ENCODE peak calls at places on chromosomes 11 and 22, in nine cellular contexts. A, H, V, J, R, B, Q, N and P are unnamed samples.

GRCh38 chr11:34331329-34331728 is 26.5 kb downstream of the ABTB2 start:
- DNase-seq in A (no peak), R (no peak), J (no peak), H (no peak), Q (no peak), B (no peak), V (no peak), N (no peak), P (peak)

GRCh38 chr22:29704528-29705285 is 15.1 kb upstream of the CABP7 start:
- DNase-seq in N (no peak), H (no peak), V (no peak), Q (no peak), A (peak), R (no peak), B (no peak), J (no peak), P (no peak)

GRCh38 chr11:99865951-99866350 is 821.1 kb upstream of the ARHGAP42 start:
- DNase-seq in B (no peak), H (no peak), N (no peak), J (no peak), Q (no peak), R (no peak), A (no peak), V (no peak), P (peak)

GRCh38 chr11:106608677-106609076 is 409.6 kb downstream of the GUCY1A2 start:
- DNase-seq in N (no peak), V (no peak), Q (no peak), A (no peak), J (no peak), B (no peak), H (no peak), R (no peak), P (no peak)

GRCh38 chr11:27697679-27698275 is 2.5 kb downstream of the BDNF start:
- DNase-seq in H (no peak), A (no peak), V (no peak), B (no peak), Q (no peak), J (no peak), R (no peak), N (no peak), P (no peak)

GRCh38 chr11:103682318-103683184 is 353.9 kb upstream of the DDI1 start:
- DNase-seq in A (peak), J (no peak), V (peak), N (peak), B (peak), H (peak), Q (no peak), R (peak), P (peak)

GRCh38 chr11:65854871-65855837 is 2.8 kb downstream of the CFL1 start:
- DNase-seq in N (no peak), B (no peak), A (no peak), J (no peak), R (no peak), H (no peak), V (no peak), Q (peak), P (no peak)

GRCh38 chr11:29448246-29448877 is 568.5 kb downstream of the KCNA4 start:
- DNase-seq in V (no peak), N (no peak), A (no peak), Q (no peak), B (peak), R (no peak), H (no peak), J (no peak), P (no peak)

GRCh38 chr11:77038825-77039326 is 4.7 kb downstream of the B3GNT6 start:
- DNase-seq in J (no peak), V (no peak), N (no peak), R (no peak), H (no peak), A (no peak), B (no peak), Q (no peak), P (no peak)

GRCh38 chr11:35014352-35014751 is 97.9 kb downstream of the PDHX start:
- DNase-seq in A (no peak), Q (no peak), H (no peak), B (no peak), V (no peak), J (no peak), N (no peak), R (no peak), P (no peak)

GRCh38 chr11:35276396-35276795 is 137.4 kb downstream of the CD44 start:
- DNase-seq in V (no peak), N (no peak), J (no peak), A (peak), R (no peak), Q (no peak), B (no peak), H (no peak), P (no peak)

GRCh38 chr22:33921576-33922181 is 1.4 kb upstream of the LARGE1 start:
- DNase-seq in H (no peak), J (peak), A (peak), B (no peak), V (no peak), Q (peak), R (no peak), N (no peak), P (no peak)